ENCODE peak calls at places on chromosomes 13 and 19, in ten cellular contexts. One of them, this sample, is unnamed.

GRCh38 chr13:42594577-42595571 is 20.9 kb downstream of the TNFSF11 start:
- DNase-seq in HFFc6: peak
- DNase-seq in ovary: peak
- DNase-seq in stimulated activated CD4-positive, alpha-beta T cell treated with anti-CD3 and anti-CD28 coated beads, Interleukin-12 subunit alpha, Interleukin-12 subunit beta, amount 100 ng/mL, for 48 hours: peak
- DNase-seq in T-cell: no peak
- DNase-seq in GF-D8: peak
- DNase-seq in NCI-H510A treated with DMSO at 0.1 percent for 48 hours: peak
- DNase-seq in amygdala: no peak
- DNase-seq in cardiac fibroblast: peak
- DNase-seq in CD8-positive, alpha-beta memory T cell: peak
- DNase-seq in this sample: peak

GRCh38 chr13:103815619-103816018 is 749.4 kb upstream of the SLC10A2 start:
- DNase-seq in T-cell: no peak
- DNase-seq in GF-D8: no peak
- DNase-seq in ovary: no peak
- DNase-seq in NCI-H510A treated with DMSO at 0.1 percent for 48 hours: no peak
- DNase-seq in CD8-positive, alpha-beta memory T cell: no peak
- DNase-seq in amygdala: no peak
- DNase-seq in cardiac fibroblast: peak
- DNase-seq in stimulated activated CD4-positive, alpha-beta T cell treated with anti-CD3 and anti-CD28 coated beads, Interleukin-12 subunit alpha, Interleukin-12 subunit beta, amount 100 ng/mL, for 48 hours: no peak
- DNase-seq in HFFc6: no peak
- DNase-seq in this sample: no peak

GRCh38 chr19:719081-719512 is 10.4 kb downstream of the PALM start:
- DNase-seq in amygdala: no peak
- DNase-seq in NCI-H510A treated with DMSO at 0.1 percent for 48 hours: no peak
- DNase-seq in stimulated activated CD4-positive, alpha-beta T cell treated with anti-CD3 and anti-CD28 coated beads, Interleukin-12 subunit alpha, Interleukin-12 subunit beta, amount 100 ng/mL, for 48 hours: no peak
- DNase-seq in CD8-positive, alpha-beta memory T cell: no peak
- DNase-seq in ovary: peak
- DNase-seq in cardiac fibroblast: no peak
- DNase-seq in GF-D8: no peak
- DNase-seq in HFFc6: no peak
- DNase-seq in T-cell: no peak
- DNase-seq in this sample: no peak

GRCh38 chr19:40594657-40595077 is 6.5 kb upstream of the LTBP4 start:
- DNase-seq in HFFc6: peak
- DNase-seq in amygdala: no peak
- DNase-seq in T-cell: no peak
- DNase-seq in CD8-positive, alpha-beta memory T cell: peak
- DNase-seq in stimulated activated CD4-positive, alpha-beta T cell treated with anti-CD3 and anti-CD28 coated beads, Interleukin-12 subunit alpha, Interleukin-12 subunit beta, amount 100 ng/mL, for 48 hours: no peak
- DNase-seq in GF-D8: no peak
- DNase-seq in ovary: no peak
- DNase-seq in NCI-H510A treated with DMSO at 0.1 percent for 48 hours: no peak
- DNase-seq in cardiac fibroblast: peak
- DNase-seq in this sample: no peak

GRCh38 chr19:28075229-28075628 is 1137.7 kb downstream of the UQCRFS1 start:
- DNase-seq in CD8-positive, alpha-beta memory T cell: no peak
- DNase-seq in HFFc6: no peak
- DNase-seq in cardiac fibroblast: no peak
- DNase-seq in T-cell: no peak
- DNase-seq in ovary: no peak
- DNase-seq in NCI-H510A treated with DMSO at 0.1 percent for 48 hours: no peak
- DNase-seq in GF-D8: no peak
- DNase-seq in stimulated activated CD4-positive, alpha-beta T cell treated with anti-CD3 and anti-CD28 coated beads, Interleukin-12 subunit alpha, Interleukin-12 subunit beta, amount 100 ng/mL, for 48 hours: no peak
- DNase-seq in amygdala: no peak
- DNase-seq in this sample: no peak

GRCh38 chr13:100361504-100361903 is 227.1 kb downstream of the GGACT start:
- DNase-seq in GF-D8: no peak
- DNase-seq in HFFc6: no peak
- DNase-seq in cardiac fibroblast: peak
- DNase-seq in amygdala: no peak
- DNase-seq in T-cell: no peak
- DNase-seq in CD8-positive, alpha-beta memory T cell: no peak
- DNase-seq in ovary: no peak
- DNase-seq in stimulated activated CD4-positive, alpha-beta T cell treated with anti-CD3 and anti-CD28 coated beads, Interleukin-12 subunit alpha, Interleukin-12 subunit beta, amount 100 ng/mL, for 48 hours: no peak
- DNase-seq in NCI-H510A treated with DMSO at 0.1 percent for 48 hours: no peak
- DNase-seq in this sample: no peak

GRCh38 chr19:29193116-29193515 is 19.8 kb downstream of the UQCRFS1 start:
- DNase-seq in T-cell: no peak
- DNase-seq in stimulated activated CD4-positive, alpha-beta T cell treated with anti-CD3 and anti-CD28 coated beads, Interleukin-12 subunit alpha, Interleukin-12 subunit beta, amount 100 ng/mL, for 48 hours: no peak
- DNase-seq in cardiac fibroblast: no peak
- DNase-seq in NCI-H510A treated with DMSO at 0.1 percent for 48 hours: no peak
- DNase-seq in GF-D8: peak
- DNase-seq in HFFc6: no peak
- DNase-seq in CD8-positive, alpha-beta memory T cell: no peak
- DNase-seq in ovary: no peak
- DNase-seq in amygdala: no peak
- DNase-seq in this sample: no peak

GRCh38 chr19:36417752-36418286 is 625 bp downstream of the ZFP82 start:
- DNase-seq in CD8-positive, alpha-beta memory T cell: no peak
- DNase-seq in T-cell: no peak
- DNase-seq in ovary: peak
- DNase-seq in amygdala: no peak
- DNase-seq in cardiac fibroblast: no peak
- DNase-seq in HFFc6: no peak
- DNase-seq in NCI-H510A treated with DMSO at 0.1 percent for 48 hours: no peak
- DNase-seq in stimulated activated CD4-positive, alpha-beta T cell treated with anti-CD3 and anti-CD28 coated beads, Interleukin-12 subunit alpha, Interleukin-12 subunit beta, amount 100 ng/mL, for 48 hours: no peak
- DNase-seq in GF-D8: no peak
- DNase-seq in this sample: no peak

This sample was measured in HCT116.